ENCODE peak calls at places on chromosomes 11 and 22, in six cellular contexts. P, Z, V, H, O and R are unnamed samples.

GRCh38 chr22:37425800-37426531 is 1.3 kb downstream of the ELFN2 start:
- DNase-seq in P (peak), Z (peak), V (peak), H (peak), O (no peak), R (peak)

GRCh38 chr11:98194611-98195010 is 826.1 kb upstream of the CNTN5 start:
- DNase-seq in P (no peak), Z (no peak), V (no peak), H (no peak), O (no peak), R (peak)

GRCh38 chr11:64996710-64997380 is at the start of gene BATF2:
- DNase-seq in P (peak), Z (peak), V (peak), H (no peak), O (peak), R (peak)

GRCh38 chr22:27212617-27213177 is 555.3 kb downstream of the MIAT start:
- DNase-seq in P (peak), Z (peak), V (no peak), H (no peak), O (no peak), R (peak)

GRCh38 chr22:36253523-36254490 is 874 bp downstream of the APOL1 start:
- DNase-seq in P (no peak), Z (no peak), V (no peak), H (no peak), O (no peak), R (no peak)

GRCh38 chr11:504053-504993 is 2.7 kb downstream of the RNH1 start:
- DNase-seq in P (peak), Z (no peak), V (no peak), H (no peak), O (no peak), R (peak)

GRCh38 chr11:33310720-33311500 is 53.7 kb downstream of the HIPK3 start:
- DNase-seq in P (peak), Z (no peak), V (no peak), H (no peak), O (no peak), R (peak)

GRCh38 chr22:19515654-19516377 is 8.4 kb downstream of the CLDN5 start:
- DNase-seq in P (no peak), Z (no peak), V (no peak), H (no peak), O (no peak), R (no peak)

GRCh38 chr11:119181677-119182412 is 3.4 kb upstream of the NHERF4 start:
- DNase-seq in P (no peak), Z (no peak), V (peak), H (no peak), O (no peak), R (no peak)